ENCODE peak calls at places on chromosomes 1 and 21, in four cellular contexts. I is choroid plexus epithelial cell, B is body of pancreas, T is IMR-90. D is an unnamed sample.
A peak's percentile ranks its signal among the peaks of the same experiment; 100 is the strongest.

GRCh38 chr1:42392255-42392654 is 11.7 kb downstream of the RIMKLA start:
- DNase-seq in I (no peak), B (no peak), T (no peak), D (no peak)

GRCh38 chr1:17603091-17603841 is 63.8 kb downstream of the ARHGEF10L start:
- DNase-seq in I (no peak), B (no peak), T (no peak), D (no peak)

GRCh38 chr1:154913242-154913641 is 23.3 kb downstream of the PMVK start:
- DNase-seq in I (no peak), B (no peak), T (no peak), D (no peak)

GRCh38 chr1:27972141-27972540 is 12.4 kb downstream of the XKR8 start:
- DNase-seq in I (no peak), B (no peak), T (no peak), D (no peak)

GRCh38 chr1:92961896-92962752 is 862 bp upstream of the DIPK1A start:
- DNase-seq in I (peak; percentile 73), B (peak; percentile 32), T (peak; percentile 38), D (peak; percentile 66)

GRCh38 chr1:198122693-198123092 is 34.1 kb upstream of the NEK7 start:
- DNase-seq in I (peak; percentile 32), B (no peak), T (peak; percentile 45), D (peak; percentile 53)

GRCh38 chr1:231354330-231355020 is 16.4 kb downstream of the SPRTN start:
- DNase-seq in I (peak; percentile 52), B (no peak), T (peak; percentile 75), D (peak; percentile 64)

GRCh38 chr1:109794319-109795132 is 30.8 kb upstream of the EPS8L3 start:
- DNase-seq in I (no peak), B (no peak), T (no peak), D (no peak)

GRCh38 chr1:113674591-113674990 is 84.7 kb downstream of the PHTF1 start:
- DNase-seq in I (no peak), B (no peak), T (peak; percentile 55), D (peak; percentile 46)

GRCh38 chr1:33612877-33613487 is 140.5 kb downstream of the ZSCAN20 start:
- DNase-seq in I (peak; percentile 85), B (peak; percentile 77), T (peak; percentile 64), D (peak; percentile 75)

GRCh38 chr1:2413495-2414296 is 1.3 kb upstream of the PEX10 start:
- DNase-seq in I (no peak), B (no peak), T (no peak), D (no peak)

GRCh38 chr1:4485398-4485797 is 169.0 kb upstream of the AJAP1 start:
- DNase-seq in I (no peak), B (no peak), T (no peak), D (no peak)

GRCh38 chr1:114108741-114109255 is 44.9 kb downstream of the SYT6 start:
- DNase-seq in I (peak; percentile 60), B (peak; percentile 28), T (no peak), D (peak; percentile 21)

GRCh38 chr21:41317458-41317857 is 857 bp downstream of the FAM3B start:
- DNase-seq in I (no peak), B (peak; percentile 55), T (no peak), D (no peak)

GRCh38 chr1:116984406-116985160 is 17.0 kb upstream of the CD101 start:
- DNase-seq in I (no peak), B (no peak), T (no peak), D (no peak)

GRCh38 chr21:15638856-15639549 is 90.8 kb upstream of the USP25 start:
- DNase-seq in I (peak; percentile 69), B (peak; percentile 93), T (no peak), D (peak; percentile 23)

GRCh38 chr21:38675450-38675849 is 130.3 kb upstream of the ETS2 start:
- DNase-seq in I (no peak), B (no peak), T (no peak), D (no peak)

GRCh38 chr1:179369751-179370341 is 4.1 kb downstream of the AXDND1 start:
- DNase-seq in I (peak; percentile 86), B (peak; percentile 35), T (peak; percentile 77), D (peak; percentile 85)

GRCh38 chr21:38956791-38957571 is 151.3 kb downstream of the ETS2 start:
- DNase-seq in I (no peak), B (peak; percentile 23), T (peak; percentile 40), D (no peak)

GRCh38 chr1:206128192-206128591 is 11.0 kb upstream of the AVPR1B start:
- DNase-seq in I (no peak), B (no peak), T (peak; percentile 4), D (no peak)

GRCh38 chr1:33866286-33866685 is 2.4 kb downstream of the HMGB4 start:
- DNase-seq in I (peak; percentile 0), B (no peak), T (no peak), D (peak; percentile 6)

GRCh38 chr1:47347735-47348134 is 14.1 kb downstream of the CMPK1 start:
- DNase-seq in I (no peak), B (no peak), T (no peak), D (no peak)

GRCh38 chr1:30405081-30405480 is 318.3 kb downstream of the MATN1 start:
- DNase-seq in I (no peak), B (no peak), T (no peak), D (no peak)

GRCh38 chr1:28282426-28283407 is 23.4 kb downstream of the SESN2 start:
- DNase-seq in I (no peak), B (no peak), T (no peak), D (no peak)

GRCh38 chr21:29078884-29079765 is 5.7 kb upstream of the CCT8 start:
- DNase-seq in I (peak; percentile 46), B (peak; percentile 19), T (no peak), D (no peak)

GRCh38 chr1:151756291-151756690 is 7.0 kb downstream of the MRPL9 start:
- DNase-seq in I (peak; percentile 33), B (no peak), T (peak; percentile 44), D (peak; percentile 24)

GRCh38 chr1:12424150-12424549 is 193.9 kb downstream of the DHRS3 start:
- DNase-seq in I (peak; percentile 68), B (no peak), T (peak; percentile 80), D (peak; percentile 76)

GRCh38 chr1:59292557-59292956 is 4.3 kb upstream of the FGGY start:
- DNase-seq in I (peak; percentile 95), B (peak; percentile 22), T (peak; percentile 80), D (peak; percentile 94)
- TF ChIP-seq CTCF in I (peak; percentile 1), B (no peak), T (no peak), D (no peak)

GRCh38 chr1:8408151-8408839 is 90.4 kb downstream of the SLC45A1 start:
- DNase-seq in I (peak; percentile 91), B (peak; percentile 84), T (peak; percentile 84), D (peak; percentile 96)
- H3K4me3 ChIP-seq in I (no peak overlapping the region), B (no peak overlapping the region), T (no peak overlapping the region), D (no peak overlapping the region)

GRCh38 chr1:170714938-170715337 is 51.0 kb downstream of the PRRX1 start:
- DNase-seq in I (no peak), B (no peak), T (no peak), D (peak; percentile 39)
- TF ChIP-seq CTCF in I (no peak), B (no peak), T (no peak), D (no peak)

DNA sequence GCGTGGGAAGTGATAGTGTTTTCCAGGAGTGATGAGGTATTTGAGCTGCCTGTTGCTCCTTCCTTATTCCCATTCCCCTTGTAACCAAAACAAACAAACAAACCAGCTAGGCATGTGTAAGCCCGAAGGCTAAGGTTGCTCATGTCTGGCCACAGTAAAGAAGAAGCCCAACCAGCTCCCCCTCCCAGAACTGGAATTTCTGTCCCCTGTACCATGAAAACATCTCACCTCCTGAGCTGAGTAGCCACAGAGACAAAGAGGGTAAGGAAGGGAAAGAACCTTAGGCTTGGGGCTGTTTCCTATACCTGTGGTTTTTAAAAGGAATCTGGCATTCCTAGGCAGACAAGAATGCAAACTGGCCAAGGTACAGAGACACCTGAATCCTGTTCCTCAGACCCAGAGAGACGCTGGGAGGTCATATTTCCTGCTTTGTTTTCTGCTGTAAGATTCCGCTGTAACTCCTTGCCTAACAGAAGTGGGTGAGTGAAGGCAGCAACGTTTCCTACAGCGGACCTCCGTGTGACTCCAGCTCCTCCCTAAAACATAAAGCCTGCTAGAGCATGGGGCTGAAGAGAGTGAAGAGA is 41.7 kb upstream of the RAB4A start:
- DNase-seq in I (peak; percentile 45), B (peak; percentile 30), T (no peak), D (peak; percentile 70)
- H3K4me3 ChIP-seq in I (no peak overlapping the region), B (no peak overlapping the region), T (no peak overlapping the region), D (no peak overlapping the region)

GRCh38 chr1:23421752-23422312 is 2.7 kb downstream of the TCEA3 start:
- DNase-seq in I (peak; percentile 81), B (peak; percentile 83), T (peak; percentile 90), D (peak; percentile 68)
- TF ChIP-seq CTCF in I (peak; percentile 46), B (peak; percentile 24), T (peak; percentile 27), D (peak; percentile 25)

GRCh38 chr1:40622051-40622450 is 43.4 kb downstream of the RIMS3 start:
- DNase-seq in I (no peak), B (no peak), T (no peak), D (no peak)
- H3K4me3 ChIP-seq in I (no peak overlapping the region), B (no peak overlapping the region), T (no peak overlapping the region), D (no peak overlapping the region)